ENCODE peak calls at places on chromosome 3, in four cellular contexts. One of them, this sample, is unnamed.

GRCh38 chr3:138726966-138727365 is 107.8 kb downstream of the PIK3CB start:
- DNase-seq in GM13976: no peak
- DNase-seq in NCI-H1694: no peak
- DNase-seq in neural progenitor cell: no peak
- DNase-seq in this sample: peak; percentile 16

GRCh38 chr3:191253089-191253799 is 54.2 kb downstream of the OSTN start:
- DNase-seq in GM13976: no peak
- DNase-seq in neural progenitor cell: no peak
- DNase-seq in NCI-H1694: no peak
- DNase-seq in this sample: no peak

GRCh38 chr3:84904212-84904611 is 54.6 kb upstream of the CADM2 start:
- DNase-seq in neural progenitor cell: no peak
- DNase-seq in GM13976: no peak
- DNase-seq in NCI-H1694: no peak
- DNase-seq in this sample: no peak

GRCh38 chr3:140128217-140129137 is 193.5 kb downstream of the CLSTN2 start:
- DNase-seq in neural progenitor cell: peak; percentile 67
- DNase-seq in NCI-H1694: peak; percentile 80
- DNase-seq in GM13976: peak; percentile 13
- DNase-seq in this sample: no peak

GRCh38 chr3:146308222-146308621 is 57.3 kb upstream of the PLSCR4 start:
- DNase-seq in neural progenitor cell: no peak
- DNase-seq in NCI-H1694: no peak
- DNase-seq in GM13976: no peak
- DNase-seq in this sample: peak; percentile 55

GRCh38 chr3:12553921-12554391 is 2.9 kb upstream of the MKRN2 start:
- DNase-seq in GM13976: no peak
- DNase-seq in NCI-H1694: no peak
- DNase-seq in neural progenitor cell: peak; percentile 24
- DNase-seq in this sample: no peak

GRCh38 chr3:121730940-121731687 is 18.4 kb downstream of the GOLGB1 start:
- DNase-seq in neural progenitor cell: peak; percentile 13
- DNase-seq in NCI-H1694: no peak
- DNase-seq in GM13976: no peak
- DNase-seq in this sample: no peak

GRCh38 chr3:7657214-7658112 is 796.5 kb downstream of the GRM7 start:
- DNase-seq in NCI-H1694: no peak
- DNase-seq in GM13976: no peak
- DNase-seq in neural progenitor cell: no peak
- DNase-seq in this sample: no peak

GRCh38 chr3:46082849-46083248 is 55.6 kb upstream of the XCR1 start:
- DNase-seq in neural progenitor cell: no peak
- DNase-seq in GM13976: no peak
- DNase-seq in NCI-H1694: no peak
- DNase-seq in this sample: no peak

GRCh38 chr3:155861476-155862183 is 7.4 kb upstream of the SLC33A1 start:
- DNase-seq in NCI-H1694: no peak
- DNase-seq in neural progenitor cell: no peak
- DNase-seq in GM13976: no peak
- DNase-seq in this sample: no peak

GRCh38 chr3:3551976-3552375 is 247.3 kb upstream of the LRRN1 start:
- DNase-seq in GM13976: no peak
- DNase-seq in neural progenitor cell: no peak
- DNase-seq in NCI-H1694: no peak
- DNase-seq in this sample: no peak

GRCh38 chr3:134353831-134354611 is 20.2 kb downstream of the AMOTL2 start:
- DNase-seq in neural progenitor cell: no peak
- DNase-seq in NCI-H1694: no peak
- DNase-seq in GM13976: no peak
- DNase-seq in this sample: no peak

GRCh38 chr3:173284301-173284700 is 113.2 kb upstream of the NLGN1 start:
- DNase-seq in neural progenitor cell: no peak
- DNase-seq in NCI-H1694: no peak
- DNase-seq in GM13976: no peak
- DNase-seq in this sample: no peak

GRCh38 chr3:71131893-71132314 is 451.6 kb downstream of the FOXP1 start:
- DNase-seq in NCI-H1694: no peak
- DNase-seq in GM13976: no peak
- DNase-seq in neural progenitor cell: no peak
- DNase-seq in this sample: no peak

GRCh38 chr3:177181418-177181817 is 15.9 kb downstream of the TBL1XR1 start:
- DNase-seq in NCI-H1694: no peak
- DNase-seq in GM13976: no peak
- DNase-seq in neural progenitor cell: no peak
- DNase-seq in this sample: no peak

GRCh38 chr3:9690451-9691450 is 12.9 kb upstream of the CPNE9 start:
- DNase-seq in GM13976: peak; percentile 78
- DNase-seq in NCI-H1694: no peak
- DNase-seq in neural progenitor cell: no peak
- DNase-seq in this sample: peak; percentile 48

GRCh38 chr3:102106421-102107097 is 257.2 kb downstream of the NFKBIZ start:
- DNase-seq in GM13976: no peak
- DNase-seq in neural progenitor cell: no peak
- DNase-seq in NCI-H1694: no peak
- DNase-seq in this sample: peak; percentile 67

GRCh38 chr3:194738254-194739093 is 52.8 kb downstream of the FAM43A start:
- DNase-seq in NCI-H1694: peak; percentile 97
- DNase-seq in neural progenitor cell: no peak
- DNase-seq in GM13976: no peak
- DNase-seq in this sample: peak; percentile 33

GRCh38 chr3:194069421-194070219 is 66.3 kb upstream of the HES1 start:
- DNase-seq in NCI-H1694: no peak
- DNase-seq in neural progenitor cell: no peak
- DNase-seq in GM13976: no peak
- DNase-seq in this sample: peak; percentile 16

GRCh38 chr3:94028093-94028837 is at the start of gene STX19:
- DNase-seq in neural progenitor cell: no peak
- DNase-seq in NCI-H1694: no peak
- DNase-seq in GM13976: no peak
- DNase-seq in this sample: no peak

GRCh38 chr3:138448631-138449030 is 14.2 kb downstream of the ESYT3 start:
- DNase-seq in NCI-H1694: no peak
- DNase-seq in GM13976: no peak
- DNase-seq in neural progenitor cell: no peak
- DNase-seq in this sample: no peak

GRCh38 chr3:156377266-156377665 is 177.7 kb downstream of the SSR3 start:
- DNase-seq in neural progenitor cell: no peak
- DNase-seq in GM13976: no peak
- DNase-seq in NCI-H1694: no peak
- DNase-seq in this sample: no peak

GRCh38 chr3:128618398-128618726 is 32.3 kb downstream of the RPN1 start:
- DNase-seq in NCI-H1694: no peak
- DNase-seq in GM13976: no peak
- DNase-seq in neural progenitor cell: no peak
- DNase-seq in this sample: no peak

GRCh38 chr3:174949523-174949922 is 90.4 kb downstream of the NAALADL2 start:
- DNase-seq in GM13976: no peak
- DNase-seq in neural progenitor cell: no peak
- DNase-seq in NCI-H1694: no peak
- DNase-seq in this sample: peak; percentile 96

GRCh38 chr3:13654330-13655073 is 105.6 kb downstream of the FBLN2 start:
- DNase-seq in NCI-H1694: no peak
- DNase-seq in neural progenitor cell: peak; percentile 85
- DNase-seq in GM13976: no peak
- DNase-seq in this sample: no peak

GRCh38 chr3:12187448-12188327 is 29.0 kb upstream of the TIMP4 start:
- DNase-seq in neural progenitor cell: no peak
- DNase-seq in NCI-H1694: no peak
- DNase-seq in GM13976: peak; percentile 65
- DNase-seq in this sample: peak; percentile 70

GRCh38 chr3:50825841-50826240 is 151.1 kb downstream of the DOCK3 start:
- DNase-seq in GM13976: no peak
- DNase-seq in neural progenitor cell: no peak
- DNase-seq in NCI-H1694: no peak
- DNase-seq in this sample: no peak

GRCh38 chr3:174387736-174388135 is 471.4 kb upstream of the NAALADL2 start:
- DNase-seq in neural progenitor cell: no peak
- DNase-seq in NCI-H1694: no peak
- DNase-seq in GM13976: no peak
- DNase-seq in this sample: peak; percentile 29